ENCODE peak calls at places on chromosomes 13 and 19, in five cellular contexts. Y is epithelial cell of esophagus, S is nephron progenitor cell, Q is AG04450, J is right lobe of liver. E is an unnamed sample.

GRCh38 chr13:109180905-109181425 is 551.6 kb downstream of the MYO16 start:
- DNase-seq in Q (peak), S (no peak), Y (peak), J (no peak), E (no peak)

GRCh38 chr13:99150575-99151370 is 49.9 kb upstream of the UBAC2 start:
- DNase-seq in Q (no peak), J (no peak), Y (peak), S (no peak), E (no peak)

GRCh38 chr13:29749401-29750177 is 100.8 kb downstream of the UBL3 start:
- DNase-seq in Q (peak), Y (no peak), J (no peak), S (no peak), E (no peak)

GRCh38 chr13:76884167-76884566 is 2.0 kb downstream of the KCTD12 start:
- DNase-seq in J (no peak), Y (peak), Q (no peak), S (peak), E (no peak)

GRCh38 chr13:106500450-106500849 is 35.0 kb downstream of the EFNB2 start:
- DNase-seq in Q (no peak), J (no peak), S (no peak), Y (no peak), E (no peak)

GRCh38 chr19:35911173-35911572 is 3.1 kb upstream of the TYROBP start:
- DNase-seq in J (no peak), Q (no peak), S (no peak), Y (no peak), E (no peak)

GRCh38 chr19:10173527-10173926 is 21.2 kb downstream of the DNMT1 start:
- DNase-seq in Y (peak), S (no peak), J (no peak), Q (no peak), E (no peak)

GRCh38 chr13:47397739-47398138 is 500.9 kb upstream of the HTR2A start:
- DNase-seq in Q (peak), Y (peak), J (no peak), S (no peak), E (no peak)

GRCh38 chr13:98327326-98328314 is 150.6 kb upstream of the RNF113B start:
- DNase-seq in S (peak), Q (peak), J (no peak), Y (no peak), E (no peak)

GRCh38 chr13:100428966-100429365 is 159.6 kb downstream of the GGACT start:
- DNase-seq in Y (no peak), Q (no peak), J (no peak), S (no peak), E (no peak)

GRCh38 chr19:56142087-56142787 is 1.1 kb downstream of the ZNF444 start:
- DNase-seq in Y (peak), S (no peak), Q (no peak), J (peak), E (no peak)

GRCh38 chr13:27921421-27921960 is 1.7 kb downstream of the PDX1 start:
- DNase-seq in S (no peak), Q (no peak), J (no peak), Y (no peak), E (no peak)

GRCh38 chr13:101654916-101655315 is 202.4 kb downstream of the ITGBL1 start:
- DNase-seq in S (no peak), Q (no peak), Y (peak), J (no peak), E (no peak)

GRCh38 chr13:113638806-113639205 is 19.2 kb downstream of the ATP4B start:
- DNase-seq in S (no peak), Y (no peak), J (peak), Q (no peak), E (no peak)

GRCh38 chr19:47430041-47430802 is 10.9 kb upstream of the MEIS3 start:
- DNase-seq in S (peak), J (no peak), Q (no peak), Y (peak), E (no peak)
- TF ChIP-seq CTCF in S (peak), J (peak), Q (peak), Y (peak), E (no peak)

GRCh38 chr19:18798384-18799352 is 7.6 kb upstream of the COMP start:
- DNase-seq in J (no peak), Q (no peak), Y (no peak), S (peak), E (no peak)
- TF ChIP-seq CTCF in J (no peak), Q (no peak), Y (no peak), S (no peak), E (no peak)

DNA sequence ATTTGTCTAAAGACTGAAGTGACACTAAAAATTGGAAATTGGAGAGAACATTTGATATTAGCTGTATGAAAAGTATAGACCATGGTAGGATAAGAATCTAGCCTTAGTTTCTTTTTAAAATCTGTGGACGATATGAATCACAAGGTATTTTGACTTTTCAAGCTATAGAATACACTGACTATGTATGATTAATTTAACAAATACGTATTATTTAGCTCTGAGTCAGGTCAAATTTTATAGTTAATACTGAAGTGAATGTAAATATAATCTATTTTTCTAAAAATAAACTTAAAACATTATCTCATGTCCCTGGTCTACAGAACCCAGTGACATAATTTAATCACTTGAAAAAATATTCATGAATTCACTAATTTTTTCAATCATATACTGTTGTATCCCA is 795.6 kb upstream of the SLITRK1 start:
- DNase-seq in S (no peak), Q (no peak), J (no peak), Y (no peak), E (no peak)
- TF ChIP-seq CTCF in S (no peak), Q (no peak), J (no peak), Y (no peak), E (no peak)

DNA sequence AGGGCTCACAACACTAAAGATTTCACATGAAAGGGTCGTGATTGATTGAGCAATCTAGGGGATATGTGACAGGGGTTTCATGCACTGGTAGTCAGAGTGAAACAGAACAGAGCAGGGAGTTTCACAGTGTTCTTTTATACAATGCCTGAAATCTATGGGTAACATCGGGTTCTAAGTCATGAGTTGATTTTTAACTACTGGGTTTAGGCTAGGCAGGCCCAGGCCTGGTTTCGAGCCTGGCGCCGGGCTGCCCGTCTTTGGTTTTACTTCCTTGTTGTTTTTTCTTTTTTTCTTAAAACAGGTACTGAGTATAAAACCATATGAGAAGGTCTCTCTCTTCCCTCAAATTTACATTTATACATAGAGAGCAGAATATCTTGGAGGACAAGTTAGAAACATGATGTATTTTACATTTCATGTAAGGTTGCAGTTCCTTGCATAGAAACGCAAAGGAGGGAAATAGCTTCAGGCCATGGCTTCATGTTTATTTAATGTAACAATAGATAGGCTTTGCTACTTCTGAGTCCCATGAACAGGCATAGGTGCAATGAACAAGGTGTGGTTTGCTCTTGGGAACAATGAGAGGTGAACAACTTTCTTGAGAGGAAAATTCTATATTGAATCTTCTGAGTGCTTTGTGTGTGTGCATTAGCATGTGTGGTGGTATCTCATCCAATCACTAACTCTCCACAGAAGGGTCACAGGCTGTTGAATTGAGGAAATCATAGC is 128.9 kb upstream of the RXFP2 start:
- DNase-seq in Q (no peak), S (no peak), Y (peak), J (no peak), E (no peak)
- TF ChIP-seq CTCF in Q (no peak), S (no peak), Y (no peak), J (no peak), E (no peak)

GRCh38 chr13:32595306-32595705 is 9.1 kb downstream of the PDS5B start:
- DNase-seq in S (no peak), J (no peak), Y (no peak), Q (no peak), E (no peak)

GRCh38 chr13:32592082-32592481 is 5.8 kb downstream of the PDS5B start:
- DNase-seq in S (no peak), J (no peak), Q (no peak), Y (no peak), E (no peak)

GRCh38 chr13:32594339-32594738 is 8.1 kb downstream of the PDS5B start:
- DNase-seq in Q (no peak), S (no peak), J (no peak), Y (no peak), E (no peak)
- TF ChIP-seq CTCF in Q (no peak), S (no peak), J (no peak), Y (no peak), E (no peak)

DNA sequence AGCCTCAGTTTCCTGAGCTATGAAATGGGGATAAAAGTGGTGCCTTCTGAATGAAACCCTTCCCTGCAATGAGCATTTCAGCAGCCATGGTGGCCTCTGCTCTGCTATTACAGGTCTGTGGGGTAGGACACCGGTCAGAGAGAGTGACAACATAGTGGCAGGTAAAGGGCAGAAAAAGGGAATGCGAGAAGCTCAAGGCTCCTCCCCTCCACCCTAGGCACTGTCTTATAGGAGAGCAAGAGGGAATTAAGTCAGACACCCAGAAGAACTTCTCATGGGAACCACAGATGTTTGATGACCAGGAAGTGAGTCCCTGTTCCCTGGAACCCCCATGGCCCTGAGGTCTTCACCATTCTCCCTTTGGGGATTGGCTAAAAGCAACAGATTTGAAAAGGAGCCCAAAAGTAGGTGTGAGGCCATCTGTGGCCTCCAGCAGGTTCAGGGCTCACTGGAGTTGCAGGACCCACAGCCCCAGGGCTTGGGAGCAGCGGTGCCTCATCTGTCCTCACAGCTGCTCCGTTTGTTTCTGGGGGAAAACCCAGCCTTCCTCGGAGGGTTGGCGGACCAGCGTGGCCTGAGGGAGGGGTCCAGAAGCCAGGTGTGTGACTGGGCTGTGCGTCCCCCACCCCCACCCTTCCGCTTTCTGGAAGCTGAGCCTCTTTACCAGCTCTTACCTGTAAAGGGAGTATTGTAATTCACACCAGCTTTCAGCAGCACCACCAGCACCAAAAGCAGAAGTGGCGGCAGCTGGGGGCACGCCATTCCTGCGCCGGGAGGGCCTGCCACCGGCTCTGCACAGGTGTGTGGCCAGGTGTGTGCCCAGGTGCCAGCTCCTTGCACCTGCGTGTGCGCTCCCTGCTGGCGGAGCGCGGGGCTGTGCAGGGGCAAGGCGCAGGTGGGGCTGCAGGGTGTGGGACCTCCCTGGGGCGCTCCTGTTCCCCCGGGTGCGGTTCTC is 19.4 kb downstream of the IQCN start:
- DNase-seq in Q (no peak), S (no peak), J (no peak), Y (no peak), E (no peak)
- TF ChIP-seq CTCF in Q (no peak), S (no peak), J (peak), Y (peak), E (no peak)

E was measured in natural killer cell.